ENCODE peak calls at places on chromosomes 11 and 22, in nine cellular contexts. T is vagina, K is H1, H is stomach, A is K562, V is HepG2, B is GM12891, U is esophagus muscularis mucosa, Z is prostate gland. W is an unnamed sample.

GRCh38 chr22:38982008-38982927 is at the start of gene APOBEC3B:
- DNase-seq in T (no peak), K (no peak), H (peak; percentile 87), A (peak; percentile 76), V (peak; percentile 86), B (peak; percentile 64), U (peak; percentile 94), Z (peak; percentile 88), W (peak; percentile 92)

GRCh38 chr22:41913842-41914534 is 886 bp downstream of the SHISA8 start:
- DNase-seq in T (no peak), K (no peak), H (no peak), A (peak; percentile 42), V (no peak), B (no peak), U (no peak), Z (no peak), W (no peak)

GRCh38 chr22:20264614-20265452 is 3.3 kb downstream of the RTN4R start:
- DNase-seq in T (no peak), K (no peak), H (no peak), A (no peak), V (peak; percentile 61), B (no peak), U (no peak), Z (no peak), W (no peak)

GRCh38 chr22:32660292-32660691 is 141.2 kb upstream of the TIMP3 start:
- DNase-seq in T (no peak), K (peak; percentile 36), H (peak; percentile 70), A (peak; percentile 69), V (peak; percentile 78), B (peak; percentile 63), U (no peak), Z (peak; percentile 54), W (peak; percentile 69)

GRCh38 chr11:15412054-15412453 is 297.3 kb downstream of the INSC start:
- DNase-seq in T (no peak), K (no peak), H (no peak), A (no peak), V (no peak), B (no peak), U (no peak), Z (no peak), W (no peak)

GRCh38 chr11:117931971-117932370 is 2.8 kb upstream of the TMPRSS13 start:
- DNase-seq in T (no peak), K (no peak), H (no peak), A (no peak), V (no peak), B (peak; percentile 53), U (no peak), Z (no peak), W (peak; percentile 13)

GRCh38 chr11:19345848-19346681 is 105.3 kb upstream of the E2F8 start:
- DNase-seq in T (no peak), K (no peak), H (peak; percentile 34), A (peak; percentile 19), V (no peak), B (peak; percentile 47), U (no peak), Z (no peak), W (no peak)

GRCh38 chr11:123560001-123560400 is 94.4 kb downstream of the SCN3B start:
- DNase-seq in T (no peak), K (no peak), H (peak; percentile 46), A (no peak), V (no peak), B (no peak), U (no peak), Z (no peak), W (no peak)

GRCh38 chr22:38467904-38468760 is at the start of gene KDELR3:
- DNase-seq in T (no peak), K (no peak), H (peak; percentile 72), A (peak; percentile 93), V (no peak), B (peak; percentile 74), U (no peak), Z (peak; percentile 46), W (peak; percentile 80)

GRCh38 chr11:80024119-80024518 is 583.3 kb upstream of the TENM4 start:
- DNase-seq in T (no peak), K (no peak), H (no peak), A (no peak), V (no peak), B (no peak), U (no peak), Z (no peak), W (no peak)

GRCh38 chr22:23689414-23689813 is 1.4 kb upstream of the RGL4 start:
- DNase-seq in T (no peak), K (no peak), H (peak; percentile 8), A (no peak), V (no peak), B (no peak), U (no peak), Z (no peak), W (no peak)

GRCh38 chr11:72079776-72080325 is 491 bp downstream of the NUMA1 start:
- DNase-seq in T (no peak), K (no peak), H (peak; percentile 29), A (peak; percentile 76), V (no peak), B (no peak), U (no peak), Z (peak; percentile 68), W (peak; percentile 37)

GRCh38 chr11:72078477-72078876 is 1.9 kb downstream of the NUMA1 start:
- DNase-seq in T (no peak), K (no peak), H (no peak), A (no peak), V (no peak), B (no peak), U (no peak), Z (no peak), W (no peak)

GRCh38 chr11:72081856-72082255 is 1.2 kb downstream of the LRRC51 start:
- DNase-seq in T (no peak), K (no peak), H (no peak), A (no peak), V (no peak), B (no peak), U (no peak), Z (peak; percentile 73), W (no peak)

GRCh38 chr11:72081184-72081644 is 564 bp downstream of the LRRC51 start:
- DNase-seq in T (no peak), K (no peak), H (peak; percentile 25), A (no peak), V (no peak), B (no peak), U (no peak), Z (no peak), W (no peak)

GRCh38 chr11:72080326-72081183 is at the start of the genes LRRC51 and NUMA1:
- DNase-seq in T (peak; percentile 100), K (peak; percentile 100), H (peak; percentile 100), A (peak; percentile 94), V (peak; percentile 99), B (peak; percentile 77), U (peak; percentile 100), Z (peak; percentile 100), W (peak; percentile 100)
- TF ChIP-seq POLR2A in T (peak; percentile 61), K (no peak), H (no peak), A (peak; percentile 90), V (peak; percentile 58), B (peak; percentile 43), U (no peak), Z (peak; percentile 80), W (peak; percentile 72)

DNA sequence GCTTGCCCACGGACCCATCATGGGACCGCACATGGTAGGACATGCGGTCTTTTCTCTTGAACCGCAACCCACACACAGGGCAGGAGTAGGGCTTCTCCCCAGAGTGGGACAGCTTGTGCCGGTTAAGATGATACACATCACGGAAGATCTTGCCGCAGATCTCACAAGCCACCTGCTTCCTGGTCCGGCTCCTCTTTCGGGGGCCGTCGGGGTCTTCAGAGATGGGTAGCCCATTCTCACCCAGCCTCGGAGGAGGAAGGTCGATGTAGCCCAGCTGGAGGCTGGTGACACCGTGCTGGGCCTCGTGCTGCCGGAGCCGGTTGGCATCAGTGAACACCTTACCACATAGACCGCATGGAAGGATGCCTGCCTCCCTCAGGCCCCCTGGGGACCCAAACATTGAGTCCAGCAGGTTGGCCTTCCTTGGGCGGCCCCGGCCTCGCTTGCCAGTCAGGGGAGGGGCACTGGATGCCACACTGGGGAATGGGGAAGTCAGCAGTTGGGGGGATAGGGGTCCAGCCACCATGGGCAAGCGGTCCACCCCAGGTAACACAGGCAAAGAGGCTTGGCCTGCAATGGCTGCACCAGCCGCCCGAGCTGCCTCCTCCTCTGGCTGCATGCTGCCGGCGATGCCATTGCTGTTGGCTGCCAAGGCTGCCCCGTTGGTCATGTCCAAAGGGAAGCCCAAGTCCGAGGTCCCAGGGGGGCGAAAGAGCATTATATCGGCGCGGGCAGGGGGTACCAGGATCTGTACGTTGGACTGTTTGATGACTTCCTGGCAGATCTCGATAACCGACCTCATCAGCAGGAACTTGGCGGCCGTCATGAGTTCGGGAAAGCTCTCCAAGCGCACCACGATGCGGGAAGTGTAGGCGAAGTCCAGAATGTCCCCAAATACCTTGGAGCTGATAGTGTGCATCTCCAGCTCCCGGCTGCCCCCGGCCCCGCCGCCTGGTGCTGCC is 1.5 kb downstream of the PATZ1 start:
- DNase-seq in T (no peak), K (no peak), H (peak; percentile 63), A (no peak), V (no peak), B (no peak), U (no peak), Z (peak; percentile 65), W (peak; percentile 64)
- TF ChIP-seq POLR2AphosphoS5 in T (no peak), K (no peak), H (peak; percentile 3), A (no peak), V (no peak), B (no peak), U (no peak), Z (no peak), W (no peak)

GRCh38 chr11:69535928-69536327 is 54.5 kb downstream of the LINC01488 start:
- DNase-seq in T (no peak), K (no peak), H (no peak), A (no peak), V (no peak), B (no peak), U (no peak), Z (no peak), W (no peak)
- TF ChIP-seq POLR2A in T (no peak), K (no peak), H (no peak), A (no peak), V (no peak), B (no peak), U (no peak), Z (no peak), W (no peak)

GRCh38 chr11:10542776-10543175 is 1.8 kb upstream of the RNF141 start:
- DNase-seq in T (no peak), K (no peak), H (no peak), A (no peak), V (no peak), B (no peak), U (no peak), Z (no peak), W (no peak)

GRCh38 chr11:10543782-10544181 is 2.8 kb upstream of the RNF141 start:
- DNase-seq in T (no peak), K (no peak), H (no peak), A (no peak), V (no peak), B (no peak), U (no peak), Z (no peak), W (no peak)

GRCh38 chr11:10540915-10541591 is at the start of gene RNF141:
- DNase-seq in T (no peak), K (peak; percentile 86), H (peak; percentile 97), A (peak; percentile 96), V (peak; percentile 81), B (peak; percentile 95), U (peak; percentile 98), Z (peak; percentile 94), W (peak; percentile 97)

GRCh38 chr11:10540546-10540914 is 457 bp downstream of the RNF141 start:
- DNase-seq in T (no peak), K (no peak), H (peak; percentile 62), A (peak; percentile 39), V (peak; percentile 30), B (no peak), U (no peak), Z (peak; percentile 55), W (no peak)

GRCh38 chr11:10544491-10545470 is 3.8 kb upstream of the RNF141 start:
- DNase-seq in T (no peak), K (no peak), H (no peak), A (no peak), V (no peak), B (no peak), U (no peak), Z (no peak), W (no peak)
- TF ChIP-seq POLR2AphosphoS5 in T (no peak), K (no peak), H (no peak), A (no peak), V (no peak), B (no peak), U (no peak), Z (no peak), W (no peak)